ENCODE peak calls at places on chromosomes 16 and 17, in seven cellular contexts. T is AG10803; I is thyroid gland; M is adrenal gland; F is sigmoid colon; Z is stimulated activated CD4-positive, alpha-beta T cell treated with anti-CD3 and anti-CD28 coated beads, Interleukin-1b, Interleukin-23, amount 100 ng/mL, for 1 hour; Y is mucosa of descending colon. Q is an unnamed sample.

GRCh38 chr17:48162946-48163506 is 55.5 kb downstream of the SNX11 start:
- DNase-seq in F (no peak), T (no peak), Y (no peak), I (no peak), Z (no peak), M (peak), Q (no peak)

GRCh38 chr16:22098538-22099255 is 6.4 kb downstream of the VWA3A start:
- DNase-seq in M (no peak), Z (no peak), Y (no peak), T (peak), I (no peak), F (no peak), Q (no peak)

GRCh38 chr17:76053230-76054111 is 18.8 kb downstream of the SRP68 start:
- DNase-seq in I (peak), F (no peak), Z (no peak), M (no peak), T (no peak), Y (no peak), Q (no peak)

GRCh38 chr17:18026408-18026776 is 12.6 kb downstream of the ATPAF2 start:
- DNase-seq in M (peak), T (peak), F (no peak), Y (no peak), Z (no peak), I (peak), Q (no peak)

GRCh38 chr16:28100810-28101532 is 37.5 kb upstream of the GSG1L start:
- DNase-seq in Y (peak), T (no peak), I (no peak), Z (no peak), M (no peak), F (no peak), Q (no peak)

GRCh38 chr17:80795737-80796136 is 195.9 kb upstream of the CHMP6 start:
- DNase-seq in Z (no peak), I (peak), Y (no peak), T (no peak), F (peak), M (peak), Q (no peak)

GRCh38 chr16:28213396-28213795 is 1.6 kb upstream of the XPO6 start:
- DNase-seq in T (no peak), F (no peak), M (no peak), Y (no peak), Z (no peak), I (no peak), Q (no peak)

GRCh38 chr16:57092786-57093301 is 461 bp downstream of the CPNE2 start:
- DNase-seq in Z (no peak), F (no peak), I (peak), M (no peak), Y (peak), T (no peak), Q (peak)

GRCh38 chr17:79572136-79572915 is 38.5 kb downstream of the RBFOX3 start:
- DNase-seq in Z (no peak), F (peak), I (no peak), T (no peak), M (no peak), Y (no peak), Q (no peak)